ENCODE peak calls at places on chromosomes 1 and 21, in five cellular contexts. A, M, G, L and N are unnamed samples.

GRCh38 chr1:89907669-89908293 is 86.9 kb downstream of the LRRC8D start:
- DNase-seq in M (peak; percentile 82), L (no peak), G (no peak), A (no peak), N (no peak)

GRCh38 chr1:30257742-30258380 is 465.5 kb downstream of the MATN1 start:
- DNase-seq in G (no peak), L (no peak), M (no peak), A (no peak), N (no peak)

GRCh38 chr1:78490861-78491310 is at the start of gene PTGFR:
- DNase-seq in G (no peak), M (peak; percentile 36), A (peak; percentile 19), L (peak; percentile 24), N (no peak)

GRCh38 chr1:9326596-9326995 is 33.9 kb downstream of the SPSB1 start:
- DNase-seq in A (no peak), G (no peak), M (peak; percentile 89), L (peak; percentile 34), N (no peak)

GRCh38 chr1:30663596-30664091 is 59.7 kb downstream of the MATN1 start:
- DNase-seq in L (no peak), A (peak; percentile 51), M (no peak), G (no peak), N (no peak)

GRCh38 chr1:67382292-67382691 is 47.9 kb downstream of the SERBP1 start:
- DNase-seq in M (no peak), L (no peak), A (no peak), G (no peak), N (no peak)

GRCh38 chr1:151991663-151992344 is 1.9 kb downstream of the S100A10 start:
- DNase-seq in M (no peak), G (no peak), A (no peak), L (no peak), N (no peak)

GRCh38 chr1:117123274-117123673 is 1.7 kb upstream of the TRIM45 start:
- DNase-seq in A (no peak), M (no peak), L (no peak), G (no peak), N (no peak)

GRCh38 chr1:19651141-19651737 is 7.1 kb downstream of the NBL1 start:
- DNase-seq in G (no peak), A (peak; percentile 54), M (peak; percentile 47), L (peak; percentile 94), N (peak; percentile 58)

GRCh38 chr1:237962985-237963384 is 72.3 kb upstream of the ZP4 start:
- DNase-seq in G (no peak), M (no peak), A (no peak), L (no peak), N (no peak)

GRCh38 chr1:223348439-223348838 is 15.5 kb downstream of the SUSD4 start:
- DNase-seq in A (no peak), L (no peak), G (no peak), M (no peak), N (no peak)

GRCh38 chr1:226678701-226679100 is 60.4 kb downstream of the ITPKB start:
- DNase-seq in L (no peak), M (no peak), G (no peak), A (no peak), N (no peak)

GRCh38 chr1:90746857-90747256 is 29.8 kb upstream of the BARHL2 start:
- DNase-seq in A (no peak), G (no peak), L (no peak), M (no peak), N (no peak)

GRCh38 chr1:29410476-29410875 is 174.2 kb downstream of the PTPRU start:
- DNase-seq in A (no peak), M (no peak), G (no peak), L (no peak), N (no peak)

GRCh38 chr1:172456344-172456769 is 12.5 kb upstream of the PIGC start:
- DNase-seq in G (no peak), M (no peak), L (no peak), A (no peak), N (no peak)

GRCh38 chr1:6600410-6601048 is 2.1 kb downstream of the KLHL21 start:
- DNase-seq in A (no peak), M (peak; percentile 27), G (no peak), L (peak; percentile 38), N (no peak)

GRCh38 chr1:81312272-81312754 is 488.4 kb upstream of the ADGRL2 start:
- DNase-seq in G (no peak), M (no peak), A (no peak), L (no peak), N (no peak)

GRCh38 chr21:25456672-25457071 is 150.6 kb downstream of the MRPL39 start:
- DNase-seq in G (no peak), L (no peak), M (peak; percentile 7), A (no peak), N (peak; percentile 66)

GRCh38 chr1:182615468-182616129 is 11.4 kb upstream of the RGS16 start:
- DNase-seq in L (no peak), G (no peak), A (no peak), M (no peak), N (peak; percentile 81)